ENCODE peak calls at places on chromosomes 11 and 22, in four cellular contexts. One of them, this sample, is unnamed.
A peak's percentile ranks its signal among the peaks of the same experiment; 100 is the strongest.

GRCh38 chr11:78420255-78420764 is 2.7 kb upstream of the GAB2 start:
- DNase-seq in H1: no peak
- DNase-seq in IMR-90: peak; percentile 88
- DNase-seq in H9: peak; percentile 42
- DNase-seq in this sample: peak; percentile 51

GRCh38 chr11:95419915-95420314 is 188.9 kb upstream of the SESN3 start:
- DNase-seq in IMR-90: peak; percentile 67
- DNase-seq in H9: no peak
- DNase-seq in H1: no peak
- DNase-seq in this sample: no peak

GRCh38 chr11:2267871-2268825 is 2.2 kb downstream of the ASCL2 start:
- DNase-seq in IMR-90: no peak
- DNase-seq in H1: no peak
- DNase-seq in H9: peak; percentile 42
- DNase-seq in this sample: no peak

GRCh38 chr11:125402436-125402835 is 93.6 kb downstream of the FEZ1 start:
- DNase-seq in H9: no peak
- DNase-seq in H1: no peak
- DNase-seq in IMR-90: peak; percentile 73
- DNase-seq in this sample: no peak

GRCh38 chr11:82867495-82868082 is 32.6 kb downstream of the PRCP start:
- DNase-seq in IMR-90: peak; percentile 76
- DNase-seq in H1: peak; percentile 9
- DNase-seq in H9: peak; percentile 75
- DNase-seq in this sample: peak; percentile 76

GRCh38 chr11:64833509-64833908 is 10.9 kb downstream of the CDC42BPG start:
- DNase-seq in IMR-90: no peak
- DNase-seq in H9: no peak
- DNase-seq in H1: no peak
- DNase-seq in this sample: no peak

GRCh38 chr22:46007003-46007847 is 30.3 kb upstream of the WNT7B start:
- DNase-seq in IMR-90: peak; percentile 72
- DNase-seq in H1: no peak
- DNase-seq in H9: no peak
- DNase-seq in this sample: no peak

GRCh38 chr11:67345949-67346819 is 7.2 kb downstream of the POLD4 start:
- DNase-seq in H9: no peak
- DNase-seq in IMR-90: peak; percentile 58
- DNase-seq in H1: no peak
- DNase-seq in this sample: no peak

GRCh38 chr11:3995949-3996554 is 98.5 kb upstream of the RRM1 start:
- DNase-seq in IMR-90: peak; percentile 42
- DNase-seq in H1: no peak
- DNase-seq in H9: no peak
- DNase-seq in this sample: no peak

GRCh38 chr11:130448039-130448415 is 418 bp upstream of the ADAMTS15 start:
- DNase-seq in IMR-90: no peak
- DNase-seq in H1: no peak
- DNase-seq in H9: no peak
- DNase-seq in this sample: no peak

GRCh38 chr22:24437820-24438328 is 10.5 kb downstream of the ADORA2A start:
- DNase-seq in IMR-90: no peak
- DNase-seq in H9: no peak
- DNase-seq in H1: no peak
- DNase-seq in this sample: no peak

GRCh38 chr11:27423125-27423524 is 49.5 kb downstream of the LGR4 start:
- DNase-seq in IMR-90: peak; percentile 80
- DNase-seq in H1: no peak
- DNase-seq in H9: no peak
- DNase-seq in this sample: no peak

GRCh38 chr22:49871482-49871881 is 17.8 kb downstream of the ZBED4 start:
- DNase-seq in H1: no peak
- DNase-seq in H9: no peak
- DNase-seq in IMR-90: no peak
- DNase-seq in this sample: no peak

GRCh38 chr11:78655561-78655960 is 80.9 kb upstream of the NARS2 start:
- DNase-seq in IMR-90: no peak
- DNase-seq in H9: no peak
- DNase-seq in H1: no peak
- DNase-seq in this sample: no peak

GRCh38 chr11:117194267-117194666 is 4.9 kb upstream of the TAGLN start:
- DNase-seq in H1: no peak
- DNase-seq in IMR-90: no peak
- DNase-seq in H9: no peak
- DNase-seq in this sample: no peak

GRCh38 chr11:48081151-48082010 is 101.0 kb downstream of the PTPRJ start:
- DNase-seq in H1: no peak
- DNase-seq in H9: no peak
- DNase-seq in IMR-90: peak; percentile 59
- DNase-seq in this sample: no peak
- H2AFZ ChIP-seq in H1: no peak overlapping the region
- H2AFZ ChIP-seq in H9: no peak overlapping the region
- H2AFZ ChIP-seq in IMR-90: peak overlapping the region; percentile 36
- H2AFZ ChIP-seq in this sample: no peak overlapping the region

GRCh38 chr11:71251159-71251721 is 1.1 kb downstream of the SHANK2 start:
- DNase-seq in IMR-90: no peak
- DNase-seq in H9: peak; percentile 35
- DNase-seq in H1: no peak
- DNase-seq in this sample: no peak
- H3K14ac ChIP-seq in IMR-90: no peak overlapping the region
- H3K14ac ChIP-seq in H9: peak overlapping the region; percentile 74
- H3K14ac ChIP-seq in H1: no peak overlapping the region
- H3K14ac ChIP-seq in this sample: no peak overlapping the region

DNA sequence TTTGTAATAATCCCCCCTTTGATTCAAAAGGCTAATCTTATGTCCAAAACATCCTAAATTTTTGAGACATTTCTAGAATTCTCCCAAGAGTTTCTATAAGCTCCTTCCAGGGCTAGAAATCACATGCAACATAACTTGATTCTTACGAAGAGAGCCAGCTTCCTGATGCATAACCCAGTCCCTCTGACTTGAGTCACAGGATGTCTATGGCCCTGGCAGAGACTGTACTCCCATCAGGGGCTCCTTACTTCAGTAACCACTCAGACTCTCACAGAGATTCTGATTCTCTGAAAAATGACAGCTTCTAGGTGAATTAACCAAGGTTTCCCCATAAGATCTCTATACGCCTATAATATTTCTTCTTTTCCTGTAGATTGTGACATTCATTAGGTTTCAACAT is 112.7 kb downstream of the SLC36A4 start:
- DNase-seq in H1: no peak
- DNase-seq in H9: no peak
- DNase-seq in IMR-90: peak; percentile 44
- DNase-seq in this sample: no peak
- H2AFZ ChIP-seq in H1: no peak overlapping the region
- H2AFZ ChIP-seq in H9: no peak overlapping the region
- H2AFZ ChIP-seq in IMR-90: no peak overlapping the region
- H2AFZ ChIP-seq in this sample: no peak overlapping the region

GRCh38 chr22:29144786-29145160 is 60.9 kb upstream of the EMID1 start:
- DNase-seq in H1: no peak
- DNase-seq in H9: no peak
- DNase-seq in IMR-90: no peak
- DNase-seq in this sample: no peak

GRCh38 chr22:29141078-29141688 is 64.5 kb upstream of the EMID1 start:
- DNase-seq in H1: no peak
- DNase-seq in IMR-90: no peak
- DNase-seq in H9: no peak
- DNase-seq in this sample: no peak

GRCh38 chr22:29139965-29140782 is 65.5 kb upstream of the EMID1 start:
- DNase-seq in H1: no peak
- DNase-seq in H9: no peak
- DNase-seq in IMR-90: peak; percentile 58
- DNase-seq in this sample: no peak

GRCh38 chr22:29143848-29144785 is 61.6 kb upstream of the EMID1 start:
- DNase-seq in H1: no peak
- DNase-seq in H9: no peak
- DNase-seq in IMR-90: no peak
- DNase-seq in this sample: no peak

GRCh38 chr22:29142116-29142515 is 63.6 kb upstream of the EMID1 start:
- DNase-seq in IMR-90: no peak
- DNase-seq in H9: no peak
- DNase-seq in H1: no peak
- DNase-seq in this sample: no peak
- H3K14ac ChIP-seq in IMR-90: no peak overlapping the region
- H3K14ac ChIP-seq in H9: no peak overlapping the region
- H3K14ac ChIP-seq in H1: no peak overlapping the region
- H3K14ac ChIP-seq in this sample: no peak overlapping the region

DNA sequence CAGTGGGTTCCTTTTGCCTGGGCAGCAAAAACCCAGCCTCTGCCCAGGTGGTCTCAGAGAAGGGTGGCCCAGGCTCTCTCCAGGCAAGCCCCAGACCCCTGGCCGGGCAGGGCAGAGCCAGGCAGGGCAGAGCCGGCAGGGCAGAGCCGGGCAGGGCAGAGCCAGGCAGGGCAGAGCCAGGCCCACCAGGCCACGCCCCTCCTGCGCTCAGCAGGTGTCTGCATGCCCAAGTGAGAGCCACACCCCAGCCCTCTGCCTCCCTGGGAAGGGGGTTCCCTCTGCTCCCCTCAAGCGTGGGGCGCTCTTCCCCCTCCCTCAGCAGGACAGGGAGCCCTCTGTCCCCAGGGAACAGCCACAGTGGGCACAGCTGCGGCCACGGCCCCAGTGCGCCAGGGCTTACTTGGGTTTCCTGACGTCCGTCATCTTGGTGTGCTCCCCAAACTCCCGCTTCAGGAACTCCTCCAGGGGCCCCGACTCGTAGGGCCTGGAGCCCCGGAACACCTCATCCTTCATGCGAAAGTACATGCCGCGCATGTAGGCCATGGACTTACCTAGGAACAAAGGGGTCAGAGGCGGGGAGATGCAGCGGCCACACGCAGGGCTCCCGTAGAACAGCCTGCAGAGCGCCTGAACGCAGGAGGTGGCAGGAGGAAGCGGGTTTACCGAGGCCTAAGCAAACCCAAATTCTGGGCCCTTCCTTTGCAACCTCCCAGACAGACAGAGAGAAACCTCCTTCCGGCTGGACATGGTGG is 10.1 kb upstream of the BAIAP2L2 start:
- DNase-seq in H1: no peak
- DNase-seq in H9: no peak
- DNase-seq in IMR-90: no peak
- DNase-seq in this sample: no peak
- H2AFZ ChIP-seq in H1: no peak overlapping the region
- H2AFZ ChIP-seq in H9: no peak overlapping the region
- H2AFZ ChIP-seq in IMR-90: no peak overlapping the region
- H2AFZ ChIP-seq in this sample: no peak overlapping the region

This sample was measured in neuronal stem cell.